ENCODE peak calls at places on chromosomes 4 and X, in seven cellular contexts. One of them, this sample, is unnamed.

GRCh38 chrX:19487520-19488200 is 27.6 kb downstream of the MAP3K15 start:
- ATAC-seq in right cardiac atrium: no peak
- ATAC-seq in activated CD8-positive, alpha-beta T cell treated with anti-CD3 and anti-CD28 coated beads, Interleukin-2, amount 10 ng/mL, durations not matched to agents 7 days and 5 days: no peak
- ATAC-seq in activated T-cell treated with anti-CD3 and anti-CD28 coated beads, Interleukin-2, amount 50 U/mL, for 4 hours: no peak
- ATAC-seq in HepG2: no peak
- ATAC-seq in A549: peak; percentile 37
- ATAC-seq in RWPE2: no peak
- ATAC-seq in this sample: no peak

GRCh38 chr4:82792912-82793649 is 5.5 kb downstream of the SCD5 start:
- ATAC-seq in activated T-cell treated with anti-CD3 and anti-CD28 coated beads, Interleukin-2, amount 50 U/mL, for 4 hours: no peak
- ATAC-seq in activated CD8-positive, alpha-beta T cell treated with anti-CD3 and anti-CD28 coated beads, Interleukin-2, amount 10 ng/mL, durations not matched to agents 7 days and 5 days: no peak
- ATAC-seq in RWPE2: no peak
- ATAC-seq in A549: no peak
- ATAC-seq in HepG2: no peak
- ATAC-seq in right cardiac atrium: no peak
- ATAC-seq in this sample: no peak

GRCh38 chr4:153499005-153499404 is 32.8 kb downstream of the TMEM131L start:
- ATAC-seq in HepG2: no peak
- ATAC-seq in RWPE2: no peak
- ATAC-seq in right cardiac atrium: peak; percentile 53
- ATAC-seq in activated CD8-positive, alpha-beta T cell treated with anti-CD3 and anti-CD28 coated beads, Interleukin-2, amount 10 ng/mL, durations not matched to agents 7 days and 5 days: no peak
- ATAC-seq in activated T-cell treated with anti-CD3 and anti-CD28 coated beads, Interleukin-2, amount 50 U/mL, for 4 hours: no peak
- ATAC-seq in A549: no peak
- ATAC-seq in this sample: no peak

GRCh38 chr4:15963568-15963967 is 593 bp upstream of the FGFBP2 start:
- ATAC-seq in right cardiac atrium: peak; percentile 24
- ATAC-seq in activated CD8-positive, alpha-beta T cell treated with anti-CD3 and anti-CD28 coated beads, Interleukin-2, amount 10 ng/mL, durations not matched to agents 7 days and 5 days: peak; percentile 77
- ATAC-seq in RWPE2: no peak
- ATAC-seq in activated T-cell treated with anti-CD3 and anti-CD28 coated beads, Interleukin-2, amount 50 U/mL, for 4 hours: peak; percentile 79
- ATAC-seq in A549: no peak
- ATAC-seq in HepG2: peak; percentile 21
- ATAC-seq in this sample: peak; percentile 90

GRCh38 chrX:1500701-1501624 is 36.0 kb downstream of the P2RY8 start:
- ATAC-seq in activated T-cell treated with anti-CD3 and anti-CD28 coated beads, Interleukin-2, amount 50 U/mL, for 4 hours: peak; percentile 70
- ATAC-seq in activated CD8-positive, alpha-beta T cell treated with anti-CD3 and anti-CD28 coated beads, Interleukin-2, amount 10 ng/mL, durations not matched to agents 7 days and 5 days: peak; percentile 77
- ATAC-seq in right cardiac atrium: peak; percentile 67
- ATAC-seq in HepG2: no peak
- ATAC-seq in RWPE2: no peak
- ATAC-seq in A549: no peak
- ATAC-seq in this sample: peak; percentile 73

GRCh38 chr4:54058171-54058570 is 6.2 kb downstream of the CHIC2 start:
- ATAC-seq in activated CD8-positive, alpha-beta T cell treated with anti-CD3 and anti-CD28 coated beads, Interleukin-2, amount 10 ng/mL, durations not matched to agents 7 days and 5 days: peak; percentile 66
- ATAC-seq in right cardiac atrium: no peak
- ATAC-seq in RWPE2: no peak
- ATAC-seq in activated T-cell treated with anti-CD3 and anti-CD28 coated beads, Interleukin-2, amount 50 U/mL, for 4 hours: peak; percentile 64
- ATAC-seq in A549: no peak
- ATAC-seq in HepG2: no peak
- ATAC-seq in this sample: peak; percentile 74

GRCh38 chr4:142961866-142962265 is 115.8 kb upstream of the INPP4B start:
- ATAC-seq in HepG2: no peak
- ATAC-seq in right cardiac atrium: peak; percentile 74
- ATAC-seq in RWPE2: no peak
- ATAC-seq in activated CD8-positive, alpha-beta T cell treated with anti-CD3 and anti-CD28 coated beads, Interleukin-2, amount 10 ng/mL, durations not matched to agents 7 days and 5 days: no peak
- ATAC-seq in activated T-cell treated with anti-CD3 and anti-CD28 coated beads, Interleukin-2, amount 50 U/mL, for 4 hours: no peak
- ATAC-seq in A549: no peak
- ATAC-seq in this sample: no peak

GRCh38 chr4:159252491-159252890 is 149.6 kb downstream of the RAPGEF2 start:
- ATAC-seq in activated T-cell treated with anti-CD3 and anti-CD28 coated beads, Interleukin-2, amount 50 U/mL, for 4 hours: no peak
- ATAC-seq in right cardiac atrium: peak; percentile 64
- ATAC-seq in HepG2: no peak
- ATAC-seq in RWPE2: no peak
- ATAC-seq in activated CD8-positive, alpha-beta T cell treated with anti-CD3 and anti-CD28 coated beads, Interleukin-2, amount 10 ng/mL, durations not matched to agents 7 days and 5 days: no peak
- ATAC-seq in A549: no peak
- ATAC-seq in this sample: no peak

GRCh38 chrX:115330498-115331138 is 41.1 kb downstream of the LUZP4 start:
- ATAC-seq in activated T-cell treated with anti-CD3 and anti-CD28 coated beads, Interleukin-2, amount 50 U/mL, for 4 hours: no peak
- ATAC-seq in RWPE2: peak; percentile 52
- ATAC-seq in activated CD8-positive, alpha-beta T cell treated with anti-CD3 and anti-CD28 coated beads, Interleukin-2, amount 10 ng/mL, durations not matched to agents 7 days and 5 days: no peak
- ATAC-seq in HepG2: no peak
- ATAC-seq in right cardiac atrium: peak; percentile 51
- ATAC-seq in A549: peak; percentile 86
- ATAC-seq in this sample: no peak

GRCh38 chrX:130443883-130444282 is 42.1 kb downstream of the RBMX2 start:
- ATAC-seq in right cardiac atrium: no peak
- ATAC-seq in RWPE2: no peak
- ATAC-seq in activated CD8-positive, alpha-beta T cell treated with anti-CD3 and anti-CD28 coated beads, Interleukin-2, amount 10 ng/mL, durations not matched to agents 7 days and 5 days: no peak
- ATAC-seq in HepG2: no peak
- ATAC-seq in A549: no peak
- ATAC-seq in activated T-cell treated with anti-CD3 and anti-CD28 coated beads, Interleukin-2, amount 50 U/mL, for 4 hours: no peak
- ATAC-seq in this sample: no peak

GRCh38 chr4:122583906-122584305 is 37.0 kb downstream of the IL21 start:
- ATAC-seq in RWPE2: peak; percentile 38
- ATAC-seq in activated T-cell treated with anti-CD3 and anti-CD28 coated beads, Interleukin-2, amount 50 U/mL, for 4 hours: no peak
- ATAC-seq in HepG2: no peak
- ATAC-seq in A549: no peak
- ATAC-seq in right cardiac atrium: no peak
- ATAC-seq in activated CD8-positive, alpha-beta T cell treated with anti-CD3 and anti-CD28 coated beads, Interleukin-2, amount 10 ng/mL, durations not matched to agents 7 days and 5 days: no peak
- ATAC-seq in this sample: peak; percentile 6

GRCh38 chrX:85569096-85569495 is 189.6 kb upstream of the POF1B start:
- ATAC-seq in HepG2: no peak
- ATAC-seq in RWPE2: no peak
- ATAC-seq in right cardiac atrium: no peak
- ATAC-seq in activated T-cell treated with anti-CD3 and anti-CD28 coated beads, Interleukin-2, amount 50 U/mL, for 4 hours: no peak
- ATAC-seq in A549: no peak
- ATAC-seq in activated CD8-positive, alpha-beta T cell treated with anti-CD3 and anti-CD28 coated beads, Interleukin-2, amount 10 ng/mL, durations not matched to agents 7 days and 5 days: no peak
- ATAC-seq in this sample: no peak

GRCh38 chr4:31272662-31273061 is 552.5 kb downstream of the PCDH7 start:
- ATAC-seq in right cardiac atrium: no peak
- ATAC-seq in activated CD8-positive, alpha-beta T cell treated with anti-CD3 and anti-CD28 coated beads, Interleukin-2, amount 10 ng/mL, durations not matched to agents 7 days and 5 days: no peak
- ATAC-seq in RWPE2: no peak
- ATAC-seq in activated T-cell treated with anti-CD3 and anti-CD28 coated beads, Interleukin-2, amount 50 U/mL, for 4 hours: no peak
- ATAC-seq in HepG2: no peak
- ATAC-seq in A549: no peak
- ATAC-seq in this sample: no peak

GRCh38 chr4:173270312-173271027 is 63.7 kb downstream of the HMGB2 start:
- ATAC-seq in activated T-cell treated with anti-CD3 and anti-CD28 coated beads, Interleukin-2, amount 50 U/mL, for 4 hours: no peak
- ATAC-seq in HepG2: no peak
- ATAC-seq in A549: no peak
- ATAC-seq in activated CD8-positive, alpha-beta T cell treated with anti-CD3 and anti-CD28 coated beads, Interleukin-2, amount 10 ng/mL, durations not matched to agents 7 days and 5 days: no peak
- ATAC-seq in RWPE2: no peak
- ATAC-seq in right cardiac atrium: peak; percentile 85
- ATAC-seq in this sample: no peak

GRCh38 chrX:30248854-30249253 is 1.9 kb downstream of the MAGEB1 start:
- ATAC-seq in HepG2: no peak
- ATAC-seq in A549: no peak
- ATAC-seq in activated CD8-positive, alpha-beta T cell treated with anti-CD3 and anti-CD28 coated beads, Interleukin-2, amount 10 ng/mL, durations not matched to agents 7 days and 5 days: no peak
- ATAC-seq in RWPE2: no peak
- ATAC-seq in activated T-cell treated with anti-CD3 and anti-CD28 coated beads, Interleukin-2, amount 50 U/mL, for 4 hours: no peak
- ATAC-seq in right cardiac atrium: no peak
- ATAC-seq in this sample: no peak

GRCh38 chr4:20825493-20825892 is 125.2 kb downstream of the PACRGL start:
- ATAC-seq in right cardiac atrium: no peak
- ATAC-seq in HepG2: no peak
- ATAC-seq in A549: no peak
- ATAC-seq in activated CD8-positive, alpha-beta T cell treated with anti-CD3 and anti-CD28 coated beads, Interleukin-2, amount 10 ng/mL, durations not matched to agents 7 days and 5 days: no peak
- ATAC-seq in activated T-cell treated with anti-CD3 and anti-CD28 coated beads, Interleukin-2, amount 50 U/mL, for 4 hours: no peak
- ATAC-seq in RWPE2: peak; percentile 21
- ATAC-seq in this sample: no peak

GRCh38 chrX:150365953-150366911 is 3.1 kb downstream of the MAMLD1 start:
- ATAC-seq in A549: peak; percentile 2
- ATAC-seq in activated T-cell treated with anti-CD3 and anti-CD28 coated beads, Interleukin-2, amount 50 U/mL, for 4 hours: no peak
- ATAC-seq in HepG2: no peak
- ATAC-seq in right cardiac atrium: peak; percentile 29
- ATAC-seq in RWPE2: no peak
- ATAC-seq in activated CD8-positive, alpha-beta T cell treated with anti-CD3 and anti-CD28 coated beads, Interleukin-2, amount 10 ng/mL, durations not matched to agents 7 days and 5 days: no peak
- ATAC-seq in this sample: no peak

GRCh38 chr4:749771-750666 is 44.4 kb downstream of the PCGF3 start:
- ATAC-seq in HepG2: no peak
- ATAC-seq in activated CD8-positive, alpha-beta T cell treated with anti-CD3 and anti-CD28 coated beads, Interleukin-2, amount 10 ng/mL, durations not matched to agents 7 days and 5 days: no peak
- ATAC-seq in right cardiac atrium: peak; percentile 54
- ATAC-seq in A549: no peak
- ATAC-seq in activated T-cell treated with anti-CD3 and anti-CD28 coated beads, Interleukin-2, amount 50 U/mL, for 4 hours: no peak
- ATAC-seq in RWPE2: peak; percentile 38
- ATAC-seq in this sample: no peak

GRCh38 chr4:6161921-6162464 is 38.4 kb downstream of the JAKMIP1 start:
- ATAC-seq in activated CD8-positive, alpha-beta T cell treated with anti-CD3 and anti-CD28 coated beads, Interleukin-2, amount 10 ng/mL, durations not matched to agents 7 days and 5 days: no peak
- ATAC-seq in RWPE2: no peak
- ATAC-seq in right cardiac atrium: no peak
- ATAC-seq in activated T-cell treated with anti-CD3 and anti-CD28 coated beads, Interleukin-2, amount 50 U/mL, for 4 hours: no peak
- ATAC-seq in A549: no peak
- ATAC-seq in HepG2: no peak
- ATAC-seq in this sample: no peak

GRCh38 chr4:70518716-70519115 is 347 bp downstream of the AMTN start:
- ATAC-seq in right cardiac atrium: no peak
- ATAC-seq in HepG2: no peak
- ATAC-seq in activated T-cell treated with anti-CD3 and anti-CD28 coated beads, Interleukin-2, amount 50 U/mL, for 4 hours: no peak
- ATAC-seq in A549: no peak
- ATAC-seq in RWPE2: peak; percentile 15
- ATAC-seq in activated CD8-positive, alpha-beta T cell treated with anti-CD3 and anti-CD28 coated beads, Interleukin-2, amount 10 ng/mL, durations not matched to agents 7 days and 5 days: no peak
- ATAC-seq in this sample: no peak

GRCh38 chrX:119069128-119069527 is 3.7 kb upstream of the CT47C1 start:
- ATAC-seq in activated CD8-positive, alpha-beta T cell treated with anti-CD3 and anti-CD28 coated beads, Interleukin-2, amount 10 ng/mL, durations not matched to agents 7 days and 5 days: no peak
- ATAC-seq in RWPE2: no peak
- ATAC-seq in HepG2: no peak
- ATAC-seq in A549: no peak
- ATAC-seq in activated T-cell treated with anti-CD3 and anti-CD28 coated beads, Interleukin-2, amount 50 U/mL, for 4 hours: peak; percentile 67
- ATAC-seq in right cardiac atrium: no peak
- ATAC-seq in this sample: peak; percentile 49

GRCh38 chr4:47926667-47927258 is 12.4 kb upstream of the NFXL1 start:
- ATAC-seq in right cardiac atrium: peak; percentile 84
- ATAC-seq in A549: peak; percentile 97
- ATAC-seq in activated CD8-positive, alpha-beta T cell treated with anti-CD3 and anti-CD28 coated beads, Interleukin-2, amount 10 ng/mL, durations not matched to agents 7 days and 5 days: peak; percentile 99
- ATAC-seq in HepG2: peak; percentile 100
- ATAC-seq in RWPE2: peak; percentile 77
- ATAC-seq in activated T-cell treated with anti-CD3 and anti-CD28 coated beads, Interleukin-2, amount 50 U/mL, for 4 hours: peak; percentile 98
- ATAC-seq in this sample: peak; percentile 89

GRCh38 chr4:53994382-53994781 is 70.0 kb downstream of the CHIC2 start:
- ATAC-seq in activated T-cell treated with anti-CD3 and anti-CD28 coated beads, Interleukin-2, amount 50 U/mL, for 4 hours: no peak
- ATAC-seq in RWPE2: no peak
- ATAC-seq in HepG2: no peak
- ATAC-seq in activated CD8-positive, alpha-beta T cell treated with anti-CD3 and anti-CD28 coated beads, Interleukin-2, amount 10 ng/mL, durations not matched to agents 7 days and 5 days: no peak
- ATAC-seq in A549: no peak
- ATAC-seq in right cardiac atrium: peak; percentile 31
- ATAC-seq in this sample: no peak